ENCODE peak calls at places on chromosome 16, in six cellular contexts. Z, Y, E, V, Q and B are unnamed samples. For H3K4me1, the result is how much of the 10 kb centered on the place peaks cover.

GRCh38 chr16:35196313-35196712 is 1736.9 kb downstream of the TP53TG3F start:
- DNase-seq in Z (no peak), Y (no peak), E (no peak), V (no peak), Q (no peak), B (no peak)

GRCh38 chr16:14109782-14110727 is 38.9 kb downstream of the MRTFB start:
- DNase-seq in Z (no peak), Y (no peak), E (no peak), V (no peak), Q (no peak), B (no peak)

GRCh38 chr16:86010680-86011141 is 111.7 kb downstream of the IRF8 start:
- DNase-seq in Z (no peak), Y (no peak), E (no peak), V (no peak), Q (no peak), B (no peak)

GRCh38 chr16:29811896-29812665 is at the start of gene PRRT2:
- DNase-seq in Z (peak), Y (no peak), E (peak), V (peak), Q (peak), B (peak)

GRCh38 chr16:70466812-70467090 is 12.4 kb downstream of the FCSK start:
- DNase-seq in Z (no peak), Y (no peak), E (no peak), V (no peak), Q (no peak), B (no peak)

GRCh38 chr16:86048882-86049585 is 150.1 kb downstream of the IRF8 start:
- DNase-seq in Z (no peak), Y (no peak), E (no peak), V (no peak), Q (no peak), B (no peak)

GRCh38 chr16:65124596-65124995 is 2.7 kb upstream of the CDH11 start:
- DNase-seq in Z (no peak), Y (no peak), E (no peak), V (no peak), Q (no peak), B (no peak)

GRCh38 chr16:81823111-81823510 is 44.0 kb downstream of the PLCG2 start:
- DNase-seq in Z (no peak), Y (no peak), E (no peak), V (no peak), Q (peak), B (no peak)

GRCh38 chr16:73369841-73370240 is 321.9 kb upstream of the ZFHX3 start:
- DNase-seq in Z (no peak), Y (no peak), E (no peak), V (no peak), Q (no peak), B (no peak)

GRCh38 chr16:53159781-53160436 is 105.1 kb downstream of the CHD9 start:
- DNase-seq in Z (peak), Y (no peak), E (peak), V (peak), Q (no peak), B (peak)

GRCh38 chr16:77424841-77425604 is 9.8 kb downstream of the ADAMTS18 start:
- DNase-seq in Z (no peak), Y (no peak), E (no peak), V (no peak), Q (no peak), B (no peak)

GRCh38 chr16:67241008-67241900 is 6.0 kb downstream of the FHOD1 start:
- DNase-seq in Z (peak), Y (no peak), E (peak), V (peak), Q (peak), B (peak)

GRCh38 chr16:82070656-82071369 is 35.8 kb downstream of the HSD17B2 start:
- DNase-seq in Z (no peak), Y (no peak), E (peak), V (no peak), Q (no peak), B (peak)

GRCh38 chr16:50257876-50258275 is 8.5 kb upstream of the ADCY7 start:
- DNase-seq in Z (no peak), Y (no peak), E (no peak), V (no peak), Q (no peak), B (no peak)

GRCh38 chr16:58661199-58661830 is 23.3 kb downstream of the SLC38A7 start:
- DNase-seq in Z (peak), Y (no peak), E (peak), V (peak), Q (peak), B (peak)

GRCh38 chr16:31474173-31474714 is 2.3 kb downstream of the TGFB1I1 start:
- DNase-seq in Z (no peak), Y (no peak), E (peak), V (no peak), Q (no peak), B (peak)

GRCh38 chr16:22948603-22949368 is 134.8 kb downstream of the HS3ST2 start:
- DNase-seq in Z (peak), Y (peak), E (peak), V (peak), Q (peak), B (peak)

GRCh38 chr16:77888786-77889185 is 100.4 kb downstream of the VAT1L start:
- DNase-seq in Z (no peak), Y (no peak), E (no peak), V (no peak), Q (no peak), B (no peak)

GRCh38 chr16:31134625-31135534 is 647 bp downstream of the PRSS8 start:
- DNase-seq in Z (peak), Y (no peak), E (peak), V (peak), Q (no peak), B (no peak)

DNA sequence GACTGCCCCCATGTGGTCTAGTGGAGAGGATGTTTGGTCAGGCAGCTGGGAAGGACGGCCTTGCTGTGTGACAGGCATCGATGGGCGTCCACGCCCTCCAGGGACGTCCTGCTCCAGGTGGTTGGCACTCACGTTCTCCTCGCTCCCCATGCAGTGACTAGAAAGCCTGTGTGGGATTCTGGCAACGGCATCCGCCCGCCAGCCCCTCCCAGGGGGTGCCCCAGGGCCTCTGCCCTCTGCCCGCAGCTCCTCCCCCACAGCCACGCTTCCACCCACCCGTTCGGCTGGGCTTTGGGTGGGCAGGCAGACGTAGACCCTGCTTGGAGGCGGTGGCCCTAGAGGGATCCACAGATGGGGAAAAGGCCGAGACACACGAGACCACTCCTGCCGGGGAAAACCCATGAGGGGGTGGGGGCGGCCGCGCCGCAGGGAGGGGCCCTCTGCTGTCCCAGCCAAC is 4.7 kb upstream of the IL17C start:
- DNase-seq in Z (peak), Y (peak), E (peak), V (no peak), Q (no peak), B (no peak)
- H3K4me3 ChIP-seq in Z (no peak), Y (peak), E (no peak), V (peak), Q (peak), B (no peak)

DNA sequence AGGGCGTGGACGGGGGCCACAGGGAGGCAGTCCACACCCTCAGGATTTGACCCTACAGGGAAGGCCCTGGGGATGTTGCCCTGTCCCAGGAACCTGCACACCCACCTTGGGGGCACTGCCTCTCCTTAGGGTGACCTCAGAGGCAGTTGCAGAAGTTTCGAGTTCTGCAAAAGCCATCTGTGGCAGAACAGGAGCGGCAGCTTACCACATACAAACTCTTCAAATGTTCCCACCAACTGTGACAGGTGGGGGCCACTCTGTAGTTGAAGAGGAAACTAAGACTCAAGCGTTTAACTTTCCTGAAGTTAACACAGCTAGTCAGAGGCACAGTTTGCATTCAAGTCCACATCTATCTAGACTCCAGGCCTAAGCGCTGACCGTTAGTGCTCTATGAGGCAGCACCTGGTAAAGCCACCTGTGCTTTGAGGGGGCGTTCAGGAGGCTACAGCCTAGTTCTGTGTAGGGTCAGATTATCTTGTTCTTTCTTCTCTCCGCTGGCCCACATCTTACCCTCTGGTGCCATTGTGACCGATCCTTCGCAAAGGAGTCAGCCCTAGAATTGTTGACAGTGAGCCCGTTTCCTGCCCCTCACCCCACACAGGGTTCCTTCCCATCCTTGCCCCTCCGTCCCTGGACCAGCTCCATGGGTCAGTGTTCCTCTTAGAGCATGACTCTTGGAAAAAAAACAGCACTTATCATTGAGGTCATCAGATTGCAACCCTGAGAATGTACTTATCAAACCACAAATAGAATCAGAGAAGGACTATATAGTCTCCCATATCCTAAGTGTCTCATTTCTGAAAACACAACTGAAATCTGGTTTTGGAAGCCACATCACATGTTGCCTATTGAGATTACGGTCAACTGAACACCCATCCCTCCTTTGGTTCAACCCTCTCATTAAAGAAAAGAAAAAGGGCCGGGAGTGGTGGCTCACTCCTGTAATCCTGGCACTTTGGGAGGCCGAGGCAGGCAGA is 45.4 kb downstream of the CDH1 start:
- DNase-seq in Z (no peak), Y (no peak), E (no peak), V (no peak), Q (no peak), B (no peak)
- H3K4me1 ChIP-seq in Z (under half), Y (under half), E (under half), V (under half), Q (under half), B (under half)

DNA sequence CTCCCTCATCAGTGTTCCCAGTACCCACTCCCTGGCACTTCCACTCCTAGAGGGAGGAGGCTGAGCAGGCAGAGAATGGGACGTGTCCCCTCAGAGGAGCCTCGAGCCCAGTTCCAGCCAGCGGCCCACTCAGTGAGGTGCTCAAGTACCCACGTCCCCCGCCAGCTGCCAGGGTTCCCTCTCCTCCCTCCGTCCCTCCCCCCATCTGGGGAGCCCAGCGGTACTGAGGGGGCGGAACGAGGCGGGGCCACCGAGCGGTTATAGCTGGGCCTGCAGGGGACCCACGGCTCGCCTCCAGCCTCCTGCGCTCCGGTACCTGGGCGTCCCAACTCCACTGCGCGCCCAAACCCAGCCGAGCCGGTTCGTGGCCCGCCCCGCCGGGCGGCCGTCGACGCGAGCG is at the start of gene NPW:
- DNase-seq in Z (no peak), Y (no peak), E (peak), V (no peak), Q (no peak), B (peak)
- H3K4me3 ChIP-seq in Z (no peak), Y (no peak), E (no peak), V (peak), Q (peak), B (no peak)

GRCh38 chr16:80117731-80118130 is 423.1 kb upstream of the DYNLRB2 start:
- DNase-seq in Z (no peak), Y (no peak), E (no peak), V (no peak), Q (no peak), B (no peak)

GRCh38 chr16:80113876-80114574 is 426.8 kb upstream of the DYNLRB2 start:
- DNase-seq in Z (no peak), Y (no peak), E (peak), V (no peak), Q (no peak), B (peak)

GRCh38 chr16:80116711-80117110 is 424.1 kb upstream of the DYNLRB2 start:
- DNase-seq in Z (no peak), Y (no peak), E (no peak), V (no peak), Q (no peak), B (no peak)

DNA sequence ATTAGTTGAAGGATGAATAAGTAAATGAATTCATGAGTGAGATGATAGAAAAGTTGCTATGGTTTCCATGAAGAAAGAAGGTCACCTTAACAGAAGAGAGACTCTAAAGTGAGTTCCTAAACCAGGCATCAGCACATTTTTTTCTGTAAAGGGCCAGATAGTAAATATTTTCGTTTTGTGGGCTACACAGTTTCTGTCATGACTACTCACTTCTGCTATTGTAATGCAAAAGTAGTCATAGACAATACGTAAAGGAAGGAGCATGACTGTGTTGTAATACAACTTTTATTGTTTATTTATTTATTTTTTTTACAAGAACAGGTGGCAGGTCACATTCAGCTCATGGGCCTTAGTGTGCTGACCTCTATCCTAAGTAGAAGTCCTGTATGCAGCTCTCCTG is 426.1 kb upstream of the DYNLRB2 start:
- DNase-seq in Z (no peak), Y (no peak), E (peak), V (no peak), Q (no peak), B (no peak)
- H3K4me1 ChIP-seq in Z (under half), Y (under half), E (under half), V (under half), Q (under half), B (under half)